ENCODE peak calls at places on chromosomes 6 and 20, in seven cellular contexts. One of them, this sample, is unnamed.

GRCh38 chr6:116895935-116896334 is 18.9 kb downstream of the RFX6 start:
- DNase-seq in foreskin keratinocyte: no peak
- DNase-seq in HAP-1: no peak
- DNase-seq in activated naive CD8-positive, alpha-beta T cell treated with anti-CD3 and anti-CD28 coated beads for 36 hours: no peak
- DNase-seq in heart right ventricle: no peak
- DNase-seq in T-helper 17 cell: no peak
- DNase-seq in ascending aorta: no peak
- DNase-seq in this sample: no peak

GRCh38 chr6:163409712-163410111 is 4.8 kb upstream of the QKI start:
- DNase-seq in foreskin keratinocyte: no peak
- DNase-seq in HAP-1: no peak
- DNase-seq in activated naive CD8-positive, alpha-beta T cell treated with anti-CD3 and anti-CD28 coated beads for 36 hours: no peak
- DNase-seq in heart right ventricle: no peak
- DNase-seq in T-helper 17 cell: no peak
- DNase-seq in ascending aorta: no peak
- DNase-seq in this sample: no peak

GRCh38 chr6:57255451-57256181 is 33.5 kb upstream of the RAB23 start:
- DNase-seq in foreskin keratinocyte: peak
- DNase-seq in HAP-1: no peak
- DNase-seq in activated naive CD8-positive, alpha-beta T cell treated with anti-CD3 and anti-CD28 coated beads for 36 hours: no peak
- DNase-seq in heart right ventricle: no peak
- DNase-seq in T-helper 17 cell: no peak
- DNase-seq in ascending aorta: no peak
- DNase-seq in this sample: no peak

GRCh38 chr6:45423901-45424627 is 46.3 kb upstream of the SUPT3H start:
- DNase-seq in foreskin keratinocyte: no peak
- DNase-seq in HAP-1: no peak
- DNase-seq in activated naive CD8-positive, alpha-beta T cell treated with anti-CD3 and anti-CD28 coated beads for 36 hours: no peak
- DNase-seq in heart right ventricle: peak
- DNase-seq in T-helper 17 cell: no peak
- DNase-seq in ascending aorta: no peak
- DNase-seq in this sample: no peak

GRCh38 chr6:148736779-148737412 is 9.9 kb upstream of the UST start:
- DNase-seq in foreskin keratinocyte: peak
- DNase-seq in HAP-1: no peak
- DNase-seq in activated naive CD8-positive, alpha-beta T cell treated with anti-CD3 and anti-CD28 coated beads for 36 hours: no peak
- DNase-seq in heart right ventricle: no peak
- DNase-seq in T-helper 17 cell: no peak
- DNase-seq in ascending aorta: no peak
- DNase-seq in this sample: no peak

GRCh38 chr20:38599410-38599882 is 2.2 kb upstream of the ARHGAP40 start:
- DNase-seq in foreskin keratinocyte: peak
- DNase-seq in HAP-1: no peak
- DNase-seq in activated naive CD8-positive, alpha-beta T cell treated with anti-CD3 and anti-CD28 coated beads for 36 hours: no peak
- DNase-seq in heart right ventricle: peak
- DNase-seq in T-helper 17 cell: no peak
- DNase-seq in ascending aorta: no peak
- DNase-seq in this sample: no peak

GRCh38 chr6:50849016-50849748 is 30.5 kb downstream of the TFAP2B start:
- DNase-seq in foreskin keratinocyte: no peak
- DNase-seq in HAP-1: no peak
- DNase-seq in activated naive CD8-positive, alpha-beta T cell treated with anti-CD3 and anti-CD28 coated beads for 36 hours: no peak
- DNase-seq in heart right ventricle: no peak
- DNase-seq in T-helper 17 cell: no peak
- DNase-seq in ascending aorta: no peak
- DNase-seq in this sample: no peak

GRCh38 chr6:72651967-72652956 is 30.4 kb downstream of the KCNQ5 start:
- DNase-seq in foreskin keratinocyte: no peak
- DNase-seq in HAP-1: no peak
- DNase-seq in activated naive CD8-positive, alpha-beta T cell treated with anti-CD3 and anti-CD28 coated beads for 36 hours: no peak
- DNase-seq in heart right ventricle: no peak
- DNase-seq in T-helper 17 cell: no peak
- DNase-seq in ascending aorta: no peak
- DNase-seq in this sample: no peak

GRCh38 chr20:25865715-25866656 is 169.3 kb upstream of the ZNF337 start:
- DNase-seq in foreskin keratinocyte: peak
- DNase-seq in HAP-1: peak
- DNase-seq in activated naive CD8-positive, alpha-beta T cell treated with anti-CD3 and anti-CD28 coated beads for 36 hours: peak
- DNase-seq in heart right ventricle: peak
- DNase-seq in T-helper 17 cell: peak
- DNase-seq in ascending aorta: peak
- DNase-seq in this sample: peak

GRCh38 chr6:132919476-132919875 is 105.1 kb downstream of the RPS12 start:
- DNase-seq in foreskin keratinocyte: peak
- DNase-seq in HAP-1: no peak
- DNase-seq in activated naive CD8-positive, alpha-beta T cell treated with anti-CD3 and anti-CD28 coated beads for 36 hours: no peak
- DNase-seq in heart right ventricle: peak
- DNase-seq in T-helper 17 cell: no peak
- DNase-seq in ascending aorta: peak
- DNase-seq in this sample: no peak

GRCh38 chr20:36792422-36792821 is 18.9 kb upstream of the DSN1 start:
- DNase-seq in foreskin keratinocyte: no peak
- DNase-seq in HAP-1: peak
- DNase-seq in activated naive CD8-positive, alpha-beta T cell treated with anti-CD3 and anti-CD28 coated beads for 36 hours: no peak
- DNase-seq in heart right ventricle: peak
- DNase-seq in T-helper 17 cell: no peak
- DNase-seq in ascending aorta: peak
- DNase-seq in this sample: peak

GRCh38 chr20:20073851-20074252 is 21.5 kb downstream of the CFAP61 start:
- DNase-seq in foreskin keratinocyte: no peak
- DNase-seq in HAP-1: no peak
- DNase-seq in activated naive CD8-positive, alpha-beta T cell treated with anti-CD3 and anti-CD28 coated beads for 36 hours: no peak
- DNase-seq in heart right ventricle: no peak
- DNase-seq in T-helper 17 cell: no peak
- DNase-seq in ascending aorta: no peak
- DNase-seq in this sample: no peak

GRCh38 chr20:18312723-18313122 is 24.4 kb downstream of the ZNF133 start:
- DNase-seq in foreskin keratinocyte: no peak
- DNase-seq in HAP-1: no peak
- DNase-seq in activated naive CD8-positive, alpha-beta T cell treated with anti-CD3 and anti-CD28 coated beads for 36 hours: no peak
- DNase-seq in heart right ventricle: no peak
- DNase-seq in T-helper 17 cell: no peak
- DNase-seq in ascending aorta: no peak
- DNase-seq in this sample: no peak

GRCh38 chr6:29201966-29202365 is 31.3 kb downstream of the OR2J2 start:
- DNase-seq in foreskin keratinocyte: no peak
- DNase-seq in HAP-1: no peak
- DNase-seq in activated naive CD8-positive, alpha-beta T cell treated with anti-CD3 and anti-CD28 coated beads for 36 hours: no peak
- DNase-seq in heart right ventricle: no peak
- DNase-seq in T-helper 17 cell: no peak
- DNase-seq in ascending aorta: no peak
- DNase-seq in this sample: no peak

GRCh38 chr6:62891065-62891647 is 320.1 kb upstream of the FKBP1C start:
- DNase-seq in foreskin keratinocyte: no peak
- DNase-seq in HAP-1: no peak
- DNase-seq in activated naive CD8-positive, alpha-beta T cell treated with anti-CD3 and anti-CD28 coated beads for 36 hours: no peak
- DNase-seq in heart right ventricle: no peak
- DNase-seq in T-helper 17 cell: no peak
- DNase-seq in ascending aorta: no peak
- DNase-seq in this sample: no peak

GRCh38 chr6:127434651-127435050 is 24.5 kb downstream of the KIAA0408 start:
- DNase-seq in foreskin keratinocyte: no peak
- DNase-seq in HAP-1: no peak
- DNase-seq in activated naive CD8-positive, alpha-beta T cell treated with anti-CD3 and anti-CD28 coated beads for 36 hours: no peak
- DNase-seq in heart right ventricle: no peak
- DNase-seq in T-helper 17 cell: no peak
- DNase-seq in ascending aorta: no peak
- DNase-seq in this sample: no peak

GRCh38 chr20:20638877-20639276 is 73.6 kb downstream of the RALGAPA2 start:
- DNase-seq in foreskin keratinocyte: no peak
- DNase-seq in HAP-1: no peak
- DNase-seq in activated naive CD8-positive, alpha-beta T cell treated with anti-CD3 and anti-CD28 coated beads for 36 hours: no peak
- DNase-seq in heart right ventricle: no peak
- DNase-seq in T-helper 17 cell: no peak
- DNase-seq in ascending aorta: no peak
- DNase-seq in this sample: no peak

GRCh38 chr6:43989556-43990248 is 137.6 kb downstream of the MRPL14 start:
- DNase-seq in foreskin keratinocyte: no peak
- DNase-seq in HAP-1: no peak
- DNase-seq in activated naive CD8-positive, alpha-beta T cell treated with anti-CD3 and anti-CD28 coated beads for 36 hours: no peak
- DNase-seq in heart right ventricle: no peak
- DNase-seq in T-helper 17 cell: no peak
- DNase-seq in ascending aorta: no peak
- DNase-seq in this sample: no peak

GRCh38 chr6:65450451-65450850 is 256.6 kb downstream of the EYS start:
- DNase-seq in foreskin keratinocyte: no peak
- DNase-seq in HAP-1: peak
- DNase-seq in activated naive CD8-positive, alpha-beta T cell treated with anti-CD3 and anti-CD28 coated beads for 36 hours: no peak
- DNase-seq in heart right ventricle: no peak
- DNase-seq in T-helper 17 cell: no peak
- DNase-seq in ascending aorta: no peak
- DNase-seq in this sample: no peak

This sample was measured in substantia nigra.